ENCODE peak calls at places on chromosomes 7 and 10, in six cellular contexts. U is A549, Q is GM12878, A is endothelial cell of umbilical vein, I is HepG2, S is K562. Z is an unnamed sample.

GRCh38 chr7:158944195-158944594 is 87.8 kb downstream of the DYNC2I1 start:
- DNase-seq in U (no peak), Q (no peak), A (no peak), I (no peak), S (no peak), Z (no peak)

GRCh38 chr7:120725376-120726039 is 132.4 kb downstream of the TSPAN12 start:
- DNase-seq in U (peak), Q (no peak), A (peak), I (peak), S (peak), Z (peak)

GRCh38 chr10:6401562-6402348 is 178.3 kb downstream of the PRKCQ start:
- DNase-seq in U (peak), Q (peak), A (peak), I (peak), S (peak), Z (peak)

GRCh38 chr10:11381023-11381422 is 230.4 kb downstream of the USP6NL start:
- DNase-seq in U (no peak), Q (no peak), A (no peak), I (no peak), S (no peak), Z (no peak)

GRCh38 chr7:40836218-40836617 is 701.4 kb downstream of the SUGCT start:
- DNase-seq in U (no peak), Q (no peak), A (no peak), I (no peak), S (no peak), Z (peak)

GRCh38 chr10:26725837-26726727 is 28.6 kb downstream of the PDSS1 start:
- DNase-seq in U (peak), Q (no peak), A (peak), I (peak), S (peak), Z (peak)

GRCh38 chr7:80467069-80467468 is 44.8 kb downstream of the GNAT3 start:
- DNase-seq in U (peak), Q (no peak), A (peak), I (no peak), S (no peak), Z (no peak)

GRCh38 chr10:4221315-4221714 is 436.3 kb upstream of the KLF6 start:
- DNase-seq in U (no peak), Q (no peak), A (no peak), I (no peak), S (no peak), Z (peak)

GRCh38 chr10:119233123-119233820 is 25.9 kb downstream of the GRK5 start:
- DNase-seq in U (no peak), Q (no peak), A (peak), I (no peak), S (no peak), Z (no peak)

GRCh38 chr10:24777191-24777590 is 53.5 kb upstream of the ARHGAP21 start:
- DNase-seq in U (no peak), Q (no peak), A (no peak), I (no peak), S (no peak), Z (no peak)

GRCh38 chr10:17026686-17027485 is 102.7 kb downstream of the CUBN start:
- DNase-seq in U (no peak), Q (peak), A (peak), I (no peak), S (no peak), Z (no peak)

GRCh38 chr10:128859738-128860386 is 607.2 kb upstream of the MGMT start:
- DNase-seq in U (peak), Q (no peak), A (no peak), I (peak), S (peak), Z (peak)

GRCh38 chr7:36082910-36083309 is 70.1 kb upstream of the EEPD1 start:
- DNase-seq in U (peak), Q (no peak), A (no peak), I (no peak), S (peak), Z (peak)

GRCh38 chr7:117249696-117250095 is 73.2 kb downstream of the WNT2 start:
- DNase-seq in U (no peak), Q (no peak), A (no peak), I (no peak), S (no peak), Z (no peak)

DNA sequence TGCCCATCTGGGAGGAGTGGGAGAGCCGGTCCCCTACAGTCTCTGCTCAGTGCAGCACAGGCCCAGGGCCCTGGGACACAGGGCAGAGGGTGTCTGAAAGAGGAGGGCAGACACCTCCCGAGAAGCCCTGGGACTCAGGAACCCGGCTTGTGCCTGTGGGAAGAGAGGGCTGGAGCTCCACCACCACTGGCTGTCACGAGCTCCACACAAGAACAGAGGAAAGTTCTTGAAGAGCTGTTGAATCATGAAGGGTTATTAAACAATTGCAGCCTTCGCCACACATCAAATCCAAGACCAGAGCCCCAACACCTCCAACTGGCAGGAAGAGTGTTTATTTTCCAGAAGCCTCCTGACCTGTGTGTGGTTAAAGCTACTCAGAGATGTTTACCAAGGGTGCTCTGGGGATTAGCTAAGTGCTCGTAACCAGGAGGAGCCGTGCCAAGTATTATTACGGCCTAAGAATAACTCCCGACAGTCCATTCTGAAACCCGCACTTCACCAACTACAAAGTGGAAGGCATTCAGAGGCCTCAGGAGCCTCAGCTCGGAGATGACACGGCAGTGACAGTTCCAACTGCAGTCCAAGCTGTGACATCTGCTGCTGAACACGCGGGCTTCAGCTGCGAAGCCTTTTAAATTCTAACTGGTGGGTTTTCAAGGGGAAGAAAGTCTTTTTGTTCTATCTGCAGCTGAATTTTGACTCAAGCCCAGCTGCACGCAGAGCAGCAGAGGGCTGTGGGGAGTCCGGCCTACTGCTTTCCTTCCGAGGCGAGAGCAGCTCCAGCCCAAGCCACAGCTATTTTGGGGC is 75.1 kb downstream of the MAD1L1 start:
- DNase-seq in U (peak), Q (no peak), A (peak), I (no peak), S (no peak), Z (no peak)
- TF ChIP-seq MYC in U (no peak), Q (no peak), A (no peak), I (no peak), S (no peak), Z (no peak)

DNA sequence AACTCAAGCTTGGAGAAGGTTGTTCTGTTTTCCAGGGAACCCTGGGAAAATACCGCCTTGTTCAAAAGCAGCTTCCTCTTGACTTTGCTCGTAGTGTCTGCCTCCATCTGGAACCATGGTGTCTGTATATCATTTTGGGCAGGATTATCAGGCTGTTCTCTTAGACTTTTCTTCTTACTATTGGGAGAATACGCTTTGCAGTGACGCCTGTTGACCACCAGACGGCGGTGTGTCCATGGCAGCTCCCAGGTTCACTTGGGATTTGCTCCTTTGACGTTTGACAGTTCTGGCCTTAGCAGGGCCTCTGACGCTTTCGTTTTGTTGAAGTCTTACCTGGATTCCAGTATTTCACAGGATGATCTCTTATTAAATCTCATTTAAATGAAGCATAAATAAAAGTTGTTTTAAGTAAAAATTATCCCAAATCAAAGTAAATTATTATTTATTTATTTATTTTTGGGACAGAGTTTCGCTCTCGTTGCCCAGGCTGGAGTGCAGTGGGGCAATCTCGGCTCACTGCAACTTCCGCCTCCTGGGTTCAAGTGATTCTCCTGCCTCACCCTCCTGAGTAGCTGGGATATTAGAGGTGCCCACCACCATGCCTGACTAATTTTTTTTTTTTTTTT is 41.8 kb upstream of the GJD4 start:
- DNase-seq in U (peak), Q (peak), A (peak), I (peak), S (peak), Z (peak)
- TF ChIP-seq CTCF in U (peak), Q (peak), A (peak), I (peak), S (peak), Z (peak)

GRCh38 chr7:135859548-135859947 is 110.9 kb upstream of the FAM180A start:
- DNase-seq in U (no peak), Q (no peak), A (no peak), I (no peak), S (no peak), Z (no peak)
- TF ChIP-seq MAX in U (no peak), Q (no peak), A (no peak), I (no peak), S (no peak), Z (no peak)

GRCh38 chr10:100746413-100746931 is 1.1 kb downstream of the PAX2 start:
- DNase-seq in U (no peak), Q (no peak), A (no peak), I (no peak), S (no peak), Z (no peak)
- TF ChIP-seq MYC in U (no peak), Q (no peak), A (no peak), I (no peak), S (no peak), Z (no peak)

GRCh38 chr7:127786184-127786583 is 134.2 kb downstream of the SND1 start:
- DNase-seq in U (no peak), Q (no peak), A (no peak), I (no peak), S (no peak), Z (no peak)
- TF ChIP-seq CTCF in U (no peak), Q (no peak), A (no peak), I (no peak), S (no peak), Z (no peak)

GRCh38 chr10:132140167-132140925 is 46.4 kb upstream of the DPYSL4 start:
- DNase-seq in U (no peak), Q (no peak), A (no peak), I (no peak), S (no peak), Z (no peak)
- TF ChIP-seq MAX in U (no peak), Q (no peak), A (no peak), I (no peak), S (no peak), Z (no peak)

GRCh38 chr10:89793649-89794254 is 92.4 kb downstream of the KIF20B start:
- DNase-seq in U (peak), Q (peak), A (peak), I (peak), S (peak), Z (peak)
- TF ChIP-seq MYC in U (no peak), Q (no peak), A (no peak), I (no peak), S (no peak), Z (peak)

DNA sequence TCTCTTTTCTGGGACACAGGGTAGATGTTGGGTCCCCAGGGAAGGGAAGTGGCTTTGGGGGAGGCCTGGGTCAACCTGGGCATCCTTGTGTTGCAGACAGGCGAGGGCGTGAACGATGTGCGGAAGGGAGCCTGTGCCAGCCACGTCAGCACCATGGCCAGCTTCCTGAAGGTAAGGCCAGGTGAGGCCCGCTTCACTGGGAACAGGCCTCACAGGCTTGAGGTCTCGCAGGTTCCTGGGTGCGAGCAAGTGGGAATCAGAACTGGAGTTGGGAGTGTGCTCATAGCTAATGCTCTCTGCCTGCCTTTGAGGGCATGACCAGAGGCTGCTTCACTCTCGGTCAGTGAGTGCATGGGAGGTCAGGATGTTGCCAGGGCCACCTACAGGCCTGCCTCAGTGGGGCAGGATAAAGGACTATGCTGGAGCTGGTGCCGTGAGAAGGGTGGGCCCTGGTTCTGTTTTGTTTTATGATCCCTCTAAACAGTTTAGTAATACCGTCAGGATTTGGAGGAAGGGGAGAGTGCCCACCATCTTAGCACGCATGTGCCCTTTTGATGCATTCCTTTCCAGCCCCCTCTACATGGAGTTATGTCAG is 8.4 kb downstream of the DBNL start:
- DNase-seq in U (no peak), Q (no peak), A (no peak), I (no peak), S (no peak), Z (no peak)
- TF ChIP-seq CTCF in U (no peak), Q (no peak), A (no peak), I (no peak), S (no peak), Z (peak)

GRCh38 chr10:15462253-15462885 is 91.3 kb upstream of the FAM171A1 start:
- DNase-seq in U (no peak), Q (no peak), A (no peak), I (no peak), S (no peak), Z (no peak)
- TF ChIP-seq MAX in U (no peak), Q (no peak), A (no peak), I (no peak), S (no peak), Z (no peak)

GRCh38 chr7:115117748-115118147 is 195.9 kb downstream of the MDFIC start:
- DNase-seq in U (no peak), Q (no peak), A (no peak), I (no peak), S (no peak), Z (no peak)
- TF ChIP-seq MYC in U (no peak), Q (no peak), A (no peak), I (no peak), S (no peak), Z (no peak)

Z was measured in NB4.